ENCODE peak calls at places on chromosomes 7 and 10, in nine cellular contexts. O is A549, K is Peyer's patch, Z is IMR-90, T is uterus, S is heart left ventricle, L is spleen, N is tibial nerve, E is gastrocnemius medialis. X is an unnamed sample.

GRCh38 chr7:117219485-117219884 is 103.4 kb downstream of the WNT2 start:
- DNase-seq in N (no peak), S (no peak), Z (peak; percentile 41), L (no peak), T (no peak), K (no peak), O (no peak), E (no peak), X (no peak)

GRCh38 chr10:18651324-18652007 is at the start of gene NSUN6:
- DNase-seq in Z (peak; percentile 85), N (peak; percentile 81), O (peak; percentile 71), S (peak; percentile 90), T (peak; percentile 91), K (peak; percentile 93), E (peak; percentile 83), L (peak; percentile 97), X (peak; percentile 91)

GRCh38 chr10:71755179-71755879 is 18.0 kb downstream of the VSIR start:
- DNase-seq in K (no peak), T (no peak), Z (no peak), O (no peak), L (peak; percentile 79), S (no peak), N (no peak), E (no peak), X (no peak)

GRCh38 chr7:17301491-17302101 is 3.1 kb downstream of the AHR start:
- DNase-seq in O (no peak), E (no peak), N (peak; percentile 47), K (no peak), T (peak; percentile 42), Z (peak; percentile 43), L (no peak), S (no peak), X (peak; percentile 52)

GRCh38 chr10:97991875-97992274 is 38.5 kb downstream of the CRTAC1 start:
- DNase-seq in E (no peak), Z (peak; percentile 17), N (no peak), S (no peak), L (no peak), O (peak; percentile 13), K (no peak), T (no peak), X (no peak)

GRCh38 chr10:119306514-119306951 is 99.2 kb downstream of the GRK5 start:
- DNase-seq in E (no peak), K (no peak), T (peak; percentile 53), L (peak; percentile 95), S (no peak), N (no peak), Z (no peak), O (peak; percentile 85), X (no peak)

GRCh38 chr7:141754939-141755338 is 9.0 kb upstream of the TAS2R3 start:
- DNase-seq in S (no peak), N (no peak), O (no peak), K (no peak), T (no peak), E (no peak), L (no peak), Z (no peak), X (no peak)

GRCh38 chr7:41826641-41827040 is 123.8 kb upstream of the INHBA start:
- DNase-seq in T (no peak), K (no peak), E (no peak), S (no peak), N (no peak), Z (peak; percentile 9), L (no peak), O (no peak), X (no peak)

GRCh38 chr7:45573636-45574470 is at the start of gene ADCY1:
- DNase-seq in S (no peak), T (no peak), K (no peak), N (no peak), L (peak; percentile 61), O (peak; percentile 66), E (no peak), Z (no peak), X (no peak)

GRCh38 chr7:2938514-2939192 is 94.5 kb upstream of the GNA12 start:
- DNase-seq in K (peak; percentile 39), E (no peak), L (peak; percentile 73), Z (no peak), O (no peak), T (no peak), S (no peak), N (no peak), X (no peak)

GRCh38 chr7:3266240-3266639 is 34.8 kb upstream of the SDK1 start:
- DNase-seq in T (no peak), S (no peak), E (no peak), O (no peak), L (no peak), K (no peak), Z (no peak), N (no peak), X (no peak)

GRCh38 chr7:23211542-23211941 is 29.7 kb downstream of the NUP42 start:
- DNase-seq in O (no peak), K (no peak), Z (no peak), S (no peak), T (no peak), N (no peak), L (no peak), E (no peak), X (no peak)

GRCh38 chr7:116776610-116777289 is 85.6 kb upstream of the CAPZA2 start:
- DNase-seq in K (no peak), E (no peak), Z (peak; percentile 85), T (no peak), S (no peak), N (no peak), O (peak; percentile 75), L (no peak), X (no peak)

GRCh38 chr7:138857728-138858127 is 59.7 kb upstream of the ATP6V0A4 start:
- DNase-seq in Z (no peak), N (no peak), L (no peak), K (no peak), S (no peak), O (no peak), T (no peak), E (no peak), X (no peak)

GRCh38 chr7:50528266-50529092 is 36.7 kb downstream of the DDC start:
- DNase-seq in S (no peak), T (no peak), E (no peak), N (no peak), Z (no peak), K (no peak), L (no peak), O (no peak), X (no peak)

GRCh38 chr10:101146392-101147251 is 15.5 kb downstream of the TLX1 start:
- DNase-seq in S (no peak), T (no peak), N (no peak), O (no peak), E (no peak), Z (no peak), K (no peak), L (no peak), X (no peak)

GRCh38 chr10:35329520-35329919 is 6.8 kb upstream of the CCNY start:
- DNase-seq in O (no peak), N (no peak), Z (no peak), S (no peak), E (peak; percentile 29), T (no peak), L (no peak), K (no peak), X (peak; percentile 63)

GRCh38 chr10:105109164-105109563 is 468.1 kb downstream of the SORCS3 start:
- DNase-seq in N (no peak), S (no peak), O (no peak), T (no peak), L (no peak), E (no peak), K (no peak), Z (no peak), X (no peak)

GRCh38 chr10:5105626-5106025 is 11.4 kb downstream of the AKR1C3 start:
- DNase-seq in L (no peak), Z (no peak), S (no peak), T (no peak), K (no peak), O (no peak), N (no peak), E (peak; percentile 48), X (peak; percentile 50)
- TF ChIP-seq POLR2A in L (no peak), Z (no peak), S (no peak), T (no peak), K (no peak), O (no peak), N (no peak), E (no peak), X (no peak)

DNA sequence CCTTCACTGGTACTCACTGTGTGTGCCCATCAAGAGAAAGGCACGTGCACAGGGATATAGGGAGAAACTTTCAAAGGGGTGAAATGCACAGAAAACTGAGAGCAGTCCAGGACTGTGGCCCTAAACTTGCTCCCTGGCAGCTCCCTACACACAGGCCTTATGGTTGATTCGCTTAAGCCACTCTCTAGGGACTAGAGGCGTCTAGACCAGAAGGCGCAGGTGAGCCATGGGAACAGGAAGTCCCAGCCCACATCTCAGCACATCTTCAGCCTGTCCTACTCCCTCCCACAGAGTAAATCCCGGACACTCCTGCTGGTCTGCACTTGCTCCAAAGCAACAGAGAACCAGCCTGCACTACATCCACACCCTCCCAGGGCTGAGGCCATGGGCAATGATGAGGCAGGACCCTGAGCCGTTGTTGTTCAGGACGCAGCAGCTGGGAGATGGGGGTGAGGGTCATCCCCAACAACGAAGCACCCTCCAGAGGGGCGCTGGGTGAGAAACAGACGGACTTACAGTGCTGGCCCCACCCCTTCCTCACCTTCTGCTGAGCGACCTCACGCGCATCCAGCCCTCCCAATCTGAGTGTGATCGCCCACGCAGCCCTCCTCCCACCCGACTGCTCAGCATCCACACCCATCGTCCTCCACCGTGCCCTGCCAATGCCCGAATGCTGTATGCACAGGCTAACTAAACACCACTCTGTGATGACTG is 109.3 kb downstream of the TNS3 start:
- DNase-seq in K (no peak), S (no peak), Z (no peak), T (no peak), O (no peak), N (no peak), E (no peak), L (no peak), X (no peak)
- H3K4me1 ChIP-seq in K (peaks cover 14% of the 10 kb centered on the region), S (peaks cover 23% of the 10 kb centered on the region), Z (peaks cover 18% of the 10 kb centered on the region), T (no peaks in the 10 kb centered on the region), O (peaks cover 80% of the 10 kb centered on the region), N (peaks cover 25% of the 10 kb centered on the region), E (peaks cover 39% of the 10 kb centered on the region), L (peaks cover 50% of the 10 kb centered on the region), X (peaks cover 42% of the 10 kb centered on the region)

DNA sequence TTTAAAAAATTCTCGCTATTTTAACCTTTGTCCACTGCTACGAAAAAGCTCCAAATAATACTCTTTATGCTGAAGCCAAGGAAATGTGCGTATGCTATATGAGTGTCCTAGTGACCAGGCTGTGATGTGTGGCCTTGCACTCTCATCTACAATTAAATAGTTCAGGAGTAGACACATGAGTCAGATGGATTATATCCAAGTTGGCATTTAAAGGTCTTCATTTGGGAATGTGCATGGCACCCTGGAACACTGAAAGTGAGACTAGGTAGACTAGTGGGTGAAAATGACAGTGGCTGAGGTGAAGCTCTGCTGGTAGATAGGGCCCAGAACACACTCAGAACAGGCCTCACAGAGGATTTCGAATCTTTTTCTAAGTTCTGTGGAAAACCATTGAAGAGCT is 604.1 kb upstream of the LRRTM3 start:
- DNase-seq in L (no peak), Z (no peak), S (no peak), N (no peak), E (no peak), T (no peak), K (no peak), O (no peak), X (no peak)
- TF ChIP-seq POLR2A in L (no peak), Z (no peak), S (no peak), N (no peak), E (no peak), T (no peak), K (no peak), O (no peak), X (no peak)

DNA sequence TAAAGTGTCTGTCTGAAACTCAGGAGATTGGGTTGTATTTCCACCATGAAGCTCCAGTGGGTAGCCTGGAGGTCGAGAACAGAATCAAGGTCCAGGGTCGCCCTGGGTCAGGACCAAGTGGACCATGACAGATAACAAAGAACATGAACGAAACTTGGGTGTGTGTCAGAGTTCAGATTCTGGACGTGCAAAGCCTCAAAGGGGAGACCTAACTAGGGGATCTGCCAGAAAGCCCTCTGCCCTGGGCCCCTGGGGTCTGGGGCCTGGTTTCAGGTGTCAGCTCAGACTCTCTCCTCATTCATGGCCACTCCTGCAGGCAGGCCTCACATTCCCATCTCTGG is 1.6 kb downstream of the RASSF4 start:
- DNase-seq in T (no peak), E (no peak), Z (no peak), S (no peak), O (no peak), K (no peak), N (peak; percentile 11), L (peak; percentile 74), X (peak; percentile 39)
- H3K4me1 ChIP-seq in T (peaks cover 8% of the 10 kb centered on the region), E (peaks cover 72% of the 10 kb centered on the region), Z (peaks cover 25% of the 10 kb centered on the region), S (peaks cover 68% of the 10 kb centered on the region), O (peaks cover 15% of the 10 kb centered on the region), K (peaks cover 25% of the 10 kb centered on the region), N (peaks cover 46% of the 10 kb centered on the region), L (peaks cover 86% of the 10 kb centered on the region), X (peaks cover 20% of the 10 kb centered on the region)

X was measured in adrenal gland.